ENCODE peak calls at places on chromosomes 7 and 10, in four cellular contexts. I, J, S and W are unnamed samples.

GRCh38 chr7:8126768-8127167 is 135.2 kb downstream of the ICA1 start:
- DNase-seq in I (no peak), S (no peak), J (peak), W (no peak)

GRCh38 chr10:124249196-124249595 is 155.8 kb upstream of the CHST15 start:
- DNase-seq in S (no peak), I (no peak), J (no peak), W (no peak)

GRCh38 chr10:31757374-31757773 is 171.3 kb downstream of the ARHGAP12 start:
- DNase-seq in J (no peak), S (no peak), I (no peak), W (no peak)

GRCh38 chr10:3064423-3064822 is 2.9 kb upstream of the PFKP start:
- DNase-seq in S (no peak), I (no peak), J (no peak), W (no peak)

GRCh38 chr7:133753513-133753912 is 373.6 kb upstream of the LRGUK start:
- DNase-seq in S (no peak), I (no peak), J (no peak), W (no peak)

GRCh38 chr10:74213571-74214162 is 62.6 kb downstream of the ADK start:
- DNase-seq in I (peak), J (peak), S (no peak), W (no peak)

GRCh38 chr7:135859548-135859947 is 110.9 kb upstream of the FAM180A start:
- DNase-seq in J (no peak), I (no peak), S (no peak), W (no peak)

GRCh38 chr10:131847241-131847783 is 53.5 kb upstream of the PPP2R2D start:
- DNase-seq in S (no peak), J (no peak), I (no peak), W (no peak)

GRCh38 chr10:72637398-72637857 is 11.5 kb upstream of the MICU1 start:
- DNase-seq in S (peak), J (peak), I (peak), W (peak)

GRCh38 chr10:130869179-130869841 is 442.2 kb downstream of the TCERG1L start:
- DNase-seq in J (no peak), S (no peak), I (no peak), W (no peak)

GRCh38 chr10:70711177-70711576 is 38.9 kb downstream of the ADAMTS14 start:
- DNase-seq in I (no peak), S (no peak), J (no peak), W (no peak)

GRCh38 chr10:70702193-70702763 is 30.0 kb downstream of the ADAMTS14 start:
- DNase-seq in S (no peak), J (no peak), I (no peak), W (no peak)

GRCh38 chr10:70704211-70704610 is 31.9 kb downstream of the ADAMTS14 start:
- DNase-seq in I (no peak), S (no peak), J (no peak), W (no peak)

GRCh38 chr10:70699659-70700174 is 27.4 kb downstream of the ADAMTS14 start:
- DNase-seq in I (peak), S (no peak), J (peak), W (no peak)

GRCh38 chr10:70705121-70705861 is 33.0 kb downstream of the ADAMTS14 start:
- DNase-seq in I (no peak), J (no peak), S (no peak), W (no peak)
- TF ChIP-seq SPI1 in I (no peak), J (no peak), S (no peak), W (no peak)

DNA sequence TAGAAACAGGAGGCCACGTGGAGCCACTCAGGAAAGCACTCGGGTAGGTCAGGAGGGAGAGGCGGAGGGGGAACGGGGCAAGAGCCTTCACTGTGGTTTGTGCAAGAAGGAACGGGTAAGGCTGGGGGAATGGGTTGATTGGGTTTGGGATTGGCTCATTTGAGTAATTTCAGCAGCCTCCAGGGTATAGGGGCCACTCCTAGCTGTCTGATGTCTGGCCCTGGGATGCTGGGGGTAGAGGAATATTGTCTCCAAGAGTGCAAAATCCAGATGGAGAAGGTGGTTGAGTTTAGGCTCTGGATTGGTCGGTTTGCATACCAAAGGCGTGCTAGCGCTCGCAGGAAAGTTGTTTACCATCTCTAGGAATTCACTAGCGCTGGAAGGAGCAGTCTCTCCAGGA is 47.2 kb downstream of the MYL10 start:
- DNase-seq in J (no peak), I (no peak), S (no peak), W (no peak)
- TF ChIP-seq SPI1 in J (no peak), I (no peak), S (no peak), W (no peak)

GRCh38 chr10:118042336-118042735 is 4.4 kb downstream of the RAB11FIP2 start:
- DNase-seq in I (no peak), J (no peak), S (no peak), W (no peak)

GRCh38 chr10:118042827-118043242 is 3.9 kb downstream of the RAB11FIP2 start:
- DNase-seq in J (no peak), S (no peak), I (no peak), W (no peak)

GRCh38 chr10:118045154-118045841 is 1.4 kb downstream of the RAB11FIP2 start:
- DNase-seq in I (no peak), J (no peak), S (no peak), W (no peak)

GRCh38 chr10:118045842-118046490 is 775 bp downstream of the RAB11FIP2 start:
- DNase-seq in S (peak), I (peak), J (peak), W (no peak)

GRCh38 chr10:118041316-118041715 is 5.4 kb downstream of the RAB11FIP2 start:
- DNase-seq in J (no peak), I (no peak), S (no peak), W (no peak)
- TF ChIP-seq SPI1 in J (no peak), I (no peak), S (no peak), W (no peak)

DNA sequence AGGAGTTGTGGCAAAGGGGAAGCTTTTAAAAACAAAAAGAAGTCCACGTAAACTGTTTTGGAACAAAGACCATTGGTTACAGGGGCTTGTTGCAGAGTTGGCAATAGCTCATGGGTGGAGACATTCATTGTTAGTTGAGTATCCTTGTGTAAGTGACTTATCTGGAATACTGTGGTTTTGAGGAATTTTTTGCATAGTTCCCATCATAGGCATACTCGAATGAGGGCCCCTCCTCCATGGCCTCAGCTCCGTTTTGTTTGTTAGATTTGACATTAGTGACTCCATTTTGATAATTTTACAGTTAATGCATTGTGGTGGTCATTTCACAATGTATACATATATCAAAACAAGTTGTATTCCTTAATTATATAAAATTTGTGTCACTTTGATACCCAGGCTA is 12.8 kb upstream of the SMKR1 start:
- DNase-seq in I (no peak), S (no peak), J (no peak), W (no peak)
- TF ChIP-seq SPI1 in I (no peak), S (no peak), J (no peak), W (no peak)

GRCh38 chr7:28157826-28158416 is 22.7 kb downstream of the JAZF1 start:
- DNase-seq in J (peak), I (no peak), S (no peak), W (no peak)

GRCh38 chr7:28157311-28157710 is 23.3 kb downstream of the JAZF1 start:
- DNase-seq in I (no peak), S (no peak), J (no peak), W (no peak)

GRCh38 chr7:28155019-28155660 is 25.5 kb downstream of the JAZF1 start:
- DNase-seq in S (peak), I (no peak), J (no peak), W (peak)

GRCh38 chr7:28155964-28156363 is 24.6 kb downstream of the JAZF1 start:
- DNase-seq in I (no peak), S (no peak), J (no peak), W (no peak)

DNA sequence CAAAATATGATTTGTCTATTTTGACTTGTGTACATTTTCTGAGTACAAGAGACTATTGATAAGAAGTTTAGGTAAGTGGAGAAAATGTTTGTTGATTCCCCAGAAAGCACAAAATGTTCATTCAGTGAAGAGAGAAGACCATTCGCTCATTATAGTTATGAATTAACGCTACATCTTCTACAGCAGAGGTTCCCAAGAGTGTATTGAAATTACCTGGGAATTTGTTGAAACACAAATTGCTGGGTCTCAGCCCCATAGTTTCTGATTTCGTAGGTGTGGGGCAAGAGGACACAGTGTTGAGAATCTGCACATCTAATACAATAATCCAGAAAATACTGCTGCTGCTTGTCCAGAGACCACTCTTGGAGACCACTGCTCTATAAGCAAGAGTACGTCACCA is 24.2 kb downstream of the JAZF1 start:
- DNase-seq in S (no peak), J (no peak), I (no peak), W (no peak)
- TF ChIP-seq SPI1 in S (no peak), J (no peak), I (no peak), W (no peak)

DNA sequence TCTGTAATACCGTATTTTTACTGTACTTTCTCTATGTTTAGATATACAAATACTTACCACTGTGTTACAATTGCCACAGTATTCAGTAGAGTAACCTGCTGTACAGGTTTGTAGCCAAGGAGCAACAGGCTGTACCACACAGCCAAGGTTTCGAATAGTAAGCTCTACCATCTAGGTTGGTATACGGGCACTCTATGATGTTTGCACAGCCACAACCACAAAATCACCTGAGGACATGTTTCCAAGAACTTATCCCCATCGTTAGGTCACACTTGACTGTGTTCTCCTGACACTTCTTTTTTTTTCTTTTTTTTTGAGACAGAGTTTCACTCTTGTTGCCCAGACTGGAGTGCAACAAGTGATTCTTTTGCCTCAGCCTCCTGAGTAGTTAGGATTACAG is 134.6 kb upstream of the TRIM24 start:
- DNase-seq in S (no peak), J (no peak), I (no peak), W (no peak)
- TF ChIP-seq SPI1 in S (no peak), J (no peak), I (no peak), W (no peak)

GRCh38 chr10:29131952-29132820 is 156.7 kb upstream of the LYZL1 start:
- DNase-seq in I (peak), J (no peak), S (no peak), W (no peak)

GRCh38 chr10:29140151-29140550 is 148.7 kb upstream of the LYZL1 start:
- DNase-seq in S (no peak), J (no peak), I (no peak), W (no peak)

GRCh38 chr10:29136401-29136800 is 152.5 kb upstream of the LYZL1 start:
- DNase-seq in S (no peak), I (no peak), J (no peak), W (no peak)

GRCh38 chr10:29132821-29133156 is 156.1 kb upstream of the LYZL1 start:
- DNase-seq in S (no peak), I (peak), J (no peak), W (no peak)

GRCh38 chr10:29135318-29135717 is 153.6 kb upstream of the LYZL1 start:
- DNase-seq in J (no peak), S (no peak), I (no peak), W (no peak)
- TF ChIP-seq SPI1 in J (no peak), S (no peak), I (no peak), W (no peak)

GRCh38 chr7:43491984-43492383 is 90.9 kb upstream of the STK17A start:
- DNase-seq in J (no peak), I (no peak), S (no peak), W (no peak)
- TF ChIP-seq SPI1 in J (no peak), I (no peak), S (no peak), W (no peak)

GRCh38 chr7:106269263-106269961 is 15.4 kb downstream of the NAMPT start:
- DNase-seq in I (no peak), S (no peak), J (no peak), W (no peak)
- TF ChIP-seq SPI1 in I (no peak), S (no peak), J (no peak), W (no peak)